ENCODE peak calls at places on chromosomes 6 and 20, in four cellular contexts. One of them, this sample, is unnamed. For H3K79me2, the result is how much of the 10 kb centered on the place peaks cover.

GRCh38 chr6:27019651-27020552 is 227.6 kb upstream of the PRSS16 start:
- DNase-seq in mesendoderm: peak
- DNase-seq in H1: peak
- DNase-seq in trophoblast cell: peak
- DNase-seq in this sample: peak

GRCh38 chr6:162750776-162751175 is 23.0 kb downstream of the PACRG start:
- DNase-seq in trophoblast cell: peak
- DNase-seq in H1: no peak
- DNase-seq in mesendoderm: peak
- DNase-seq in this sample: no peak

GRCh38 chr6:163529605-163530004 is 115.1 kb downstream of the QKI start:
- DNase-seq in mesendoderm: no peak
- DNase-seq in trophoblast cell: peak
- DNase-seq in H1: no peak
- DNase-seq in this sample: no peak

GRCh38 chr20:62697468-62697912 is 11.1 kb upstream of the NTSR1 start:
- DNase-seq in H1: no peak
- DNase-seq in trophoblast cell: no peak
- DNase-seq in mesendoderm: no peak
- DNase-seq in this sample: no peak

GRCh38 chr20:57181639-57182038 is 84.8 kb downstream of the BMP7 start:
- DNase-seq in trophoblast cell: no peak
- DNase-seq in mesendoderm: no peak
- DNase-seq in H1: no peak
- DNase-seq in this sample: no peak

GRCh38 chr20:22373164-22373895 is 211.0 kb downstream of the FOXA2 start:
- DNase-seq in trophoblast cell: no peak
- DNase-seq in mesendoderm: no peak
- DNase-seq in H1: no peak
- DNase-seq in this sample: no peak

GRCh38 chr20:24034820-24035219 is 46.2 kb upstream of the GGTLC1 start:
- DNase-seq in trophoblast cell: peak
- DNase-seq in mesendoderm: no peak
- DNase-seq in H1: no peak
- DNase-seq in this sample: no peak

GRCh38 chr6:131792091-131792496 is 15.7 kb upstream of the ENPP1 start:
- DNase-seq in mesendoderm: peak
- DNase-seq in H1: no peak
- DNase-seq in trophoblast cell: peak
- DNase-seq in this sample: peak

GRCh38 chr20:43287637-43288036 is 97.9 kb upstream of the PTPRT start:
- DNase-seq in trophoblast cell: no peak
- DNase-seq in mesendoderm: no peak
- DNase-seq in H1: no peak
- DNase-seq in this sample: no peak

GRCh38 chr6:13709698-13710551 is 1.7 kb downstream of the RANBP9 start:
- DNase-seq in H1: no peak
- DNase-seq in trophoblast cell: no peak
- DNase-seq in mesendoderm: peak
- DNase-seq in this sample: no peak

GRCh38 chr6:39755231-39755630 is 30.0 kb upstream of the KIF6 start:
- DNase-seq in mesendoderm: no peak
- DNase-seq in trophoblast cell: no peak
- DNase-seq in H1: no peak
- DNase-seq in this sample: no peak

GRCh38 chr20:42598586-42598985 is 591.1 kb downstream of the PTPRT start:
- DNase-seq in trophoblast cell: no peak
- DNase-seq in H1: no peak
- DNase-seq in mesendoderm: no peak
- DNase-seq in this sample: no peak

GRCh38 chr20:38842558-38842981 is 37.1 kb downstream of the PPP1R16B start:
- DNase-seq in trophoblast cell: no peak
- DNase-seq in H1: no peak
- DNase-seq in mesendoderm: no peak
- DNase-seq in this sample: no peak

GRCh38 chr6:34484899-34485298 is 19.0 kb downstream of the PACSIN1 start:
- DNase-seq in trophoblast cell: no peak
- DNase-seq in H1: no peak
- DNase-seq in mesendoderm: peak
- DNase-seq in this sample: no peak

GRCh38 chr6:150290429-150290828 is 78.4 kb upstream of the IYD start:
- DNase-seq in trophoblast cell: no peak
- DNase-seq in H1: no peak
- DNase-seq in mesendoderm: no peak
- DNase-seq in this sample: no peak

GRCh38 chr20:57596998-57597939 is 23.0 kb downstream of the ZBP1 start:
- DNase-seq in mesendoderm: peak
- DNase-seq in trophoblast cell: peak
- DNase-seq in H1: peak
- DNase-seq in this sample: peak

GRCh38 chr6:129863664-129864063 is 2.5 kb upstream of the TMEM244 start:
- DNase-seq in trophoblast cell: no peak
- DNase-seq in H1: no peak
- DNase-seq in mesendoderm: no peak
- DNase-seq in this sample: no peak

GRCh38 chr6:291697-292505 is at the start of gene DUSP22:
- DNase-seq in trophoblast cell: peak
- DNase-seq in H1: peak
- DNase-seq in mesendoderm: peak
- DNase-seq in this sample: peak

GRCh38 chr20:62577447-62577846 is 64.9 kb upstream of the SLCO4A1 start:
- DNase-seq in trophoblast cell: no peak
- DNase-seq in mesendoderm: no peak
- DNase-seq in H1: no peak
- DNase-seq in this sample: no peak

GRCh38 chr20:24656391-24656790 is 187.0 kb downstream of the SYNDIG1 start:
- DNase-seq in H1: no peak
- DNase-seq in mesendoderm: no peak
- DNase-seq in trophoblast cell: no peak
- DNase-seq in this sample: no peak

GRCh38 chr20:46752639-46753235 is 43.3 kb downstream of the SLC2A10 start:
- DNase-seq in H1: peak
- DNase-seq in trophoblast cell: peak
- DNase-seq in mesendoderm: peak
- DNase-seq in this sample: peak

GRCh38 chr6:137341721-137342195 is 122.6 kb upstream of the IFNGR1 start:
- DNase-seq in trophoblast cell: no peak
- DNase-seq in mesendoderm: peak
- DNase-seq in H1: no peak
- DNase-seq in this sample: peak

GRCh38 chr6:98839788-98840361 is 5.5 kb downstream of the POU3F2 start:
- DNase-seq in H1: no peak
- DNase-seq in trophoblast cell: no peak
- DNase-seq in mesendoderm: peak
- DNase-seq in this sample: no peak

GRCh38 chr6:104796031-104796785 is 63.5 kb downstream of the HACE1 start:
- DNase-seq in H1: no peak
- DNase-seq in mesendoderm: peak
- DNase-seq in trophoblast cell: no peak
- DNase-seq in this sample: no peak

GRCh38 chr6:118650500-118651281 is 700 bp downstream of the CEP85L start:
- DNase-seq in trophoblast cell: peak
- DNase-seq in H1: peak
- DNase-seq in mesendoderm: peak
- DNase-seq in this sample: peak

GRCh38 chr6:163813979-163814493 is 399.5 kb downstream of the QKI start:
- DNase-seq in mesendoderm: no peak
- DNase-seq in trophoblast cell: no peak
- DNase-seq in H1: no peak
- DNase-seq in this sample: no peak

GRCh38 chr6:1893470-1894130 is 283.9 kb downstream of the FOXC1 start:
- DNase-seq in mesendoderm: peak
- DNase-seq in trophoblast cell: no peak
- DNase-seq in H1: no peak
- DNase-seq in this sample: no peak

GRCh38 chr6:114941078-114941477 is 598.3 kb upstream of the HS3ST5 start:
- DNase-seq in H1: no peak
- DNase-seq in trophoblast cell: no peak
- DNase-seq in mesendoderm: peak
- DNase-seq in this sample: no peak

GRCh38 chr6:14017626-14018475 is 93.1 kb downstream of the RNF182 start:
- DNase-seq in trophoblast cell: no peak
- DNase-seq in mesendoderm: peak
- DNase-seq in H1: no peak
- DNase-seq in this sample: peak

GRCh38 chr6:106572436-106572835 is 56.9 kb downstream of the RTN4IP1 start:
- DNase-seq in mesendoderm: no peak
- DNase-seq in H1: no peak
- DNase-seq in trophoblast cell: peak
- DNase-seq in this sample: no peak

GRCh38 chr6:153947817-153948447 is 91.1 kb upstream of the OPRM1 start:
- DNase-seq in H1: peak
- DNase-seq in mesendoderm: peak
- DNase-seq in trophoblast cell: peak
- DNase-seq in this sample: peak

GRCh38 chr6:14732845-14733757 is 512.8 kb upstream of the JARID2 start:
- DNase-seq in trophoblast cell: peak
- DNase-seq in H1: no peak
- DNase-seq in mesendoderm: peak
- DNase-seq in this sample: peak

GRCh38 chr6:105432797-105433196 is 29.9 kb upstream of the PREP start:
- DNase-seq in H1: no peak
- DNase-seq in mesendoderm: peak
- DNase-seq in trophoblast cell: peak
- DNase-seq in this sample: no peak

GRCh38 chr6:112289039-112289566 is 34.7 kb upstream of the LAMA4 start:
- DNase-seq in H1: no peak
- DNase-seq in trophoblast cell: no peak
- DNase-seq in mesendoderm: peak
- DNase-seq in this sample: no peak

GRCh38 chr6:140083375-140083774 is 708.9 kb upstream of the CITED2 start:
- DNase-seq in trophoblast cell: peak
- DNase-seq in mesendoderm: no peak
- DNase-seq in H1: no peak
- DNase-seq in this sample: no peak

GRCh38 chr6:140078552-140079126 is 704.2 kb upstream of the CITED2 start:
- DNase-seq in H1: no peak
- DNase-seq in mesendoderm: no peak
- DNase-seq in trophoblast cell: peak
- DNase-seq in this sample: no peak

GRCh38 chr6:140077712-140078551 is 703.5 kb upstream of the CITED2 start:
- DNase-seq in trophoblast cell: no peak
- DNase-seq in mesendoderm: no peak
- DNase-seq in H1: no peak
- DNase-seq in this sample: no peak

GRCh38 chr6:140079328-140079727 is 704.9 kb upstream of the CITED2 start:
- DNase-seq in trophoblast cell: peak
- DNase-seq in mesendoderm: peak
- DNase-seq in H1: no peak
- DNase-seq in this sample: no peak

GRCh38 chr6:140082867-140083297 is 708.4 kb upstream of the CITED2 start:
- DNase-seq in mesendoderm: no peak
- DNase-seq in trophoblast cell: no peak
- DNase-seq in H1: no peak
- DNase-seq in this sample: no peak
- H2AK5ac ChIP-seq in mesendoderm: no peak
- H2AK5ac ChIP-seq in trophoblast cell: no peak
- H2AK5ac ChIP-seq in H1: no peak
- H2AK5ac ChIP-seq in this sample: no peak

GRCh38 chr6:42443312-42444075 is 8.2 kb downstream of the TRERF1 start:
- DNase-seq in trophoblast cell: no peak
- DNase-seq in mesendoderm: no peak
- DNase-seq in H1: no peak
- DNase-seq in this sample: no peak
- H3K79me2 ChIP-seq in trophoblast cell: under half
- H3K79me2 ChIP-seq in mesendoderm: under half
- H3K79me2 ChIP-seq in H1: half or more
- H3K79me2 ChIP-seq in this sample: under half

DNA sequence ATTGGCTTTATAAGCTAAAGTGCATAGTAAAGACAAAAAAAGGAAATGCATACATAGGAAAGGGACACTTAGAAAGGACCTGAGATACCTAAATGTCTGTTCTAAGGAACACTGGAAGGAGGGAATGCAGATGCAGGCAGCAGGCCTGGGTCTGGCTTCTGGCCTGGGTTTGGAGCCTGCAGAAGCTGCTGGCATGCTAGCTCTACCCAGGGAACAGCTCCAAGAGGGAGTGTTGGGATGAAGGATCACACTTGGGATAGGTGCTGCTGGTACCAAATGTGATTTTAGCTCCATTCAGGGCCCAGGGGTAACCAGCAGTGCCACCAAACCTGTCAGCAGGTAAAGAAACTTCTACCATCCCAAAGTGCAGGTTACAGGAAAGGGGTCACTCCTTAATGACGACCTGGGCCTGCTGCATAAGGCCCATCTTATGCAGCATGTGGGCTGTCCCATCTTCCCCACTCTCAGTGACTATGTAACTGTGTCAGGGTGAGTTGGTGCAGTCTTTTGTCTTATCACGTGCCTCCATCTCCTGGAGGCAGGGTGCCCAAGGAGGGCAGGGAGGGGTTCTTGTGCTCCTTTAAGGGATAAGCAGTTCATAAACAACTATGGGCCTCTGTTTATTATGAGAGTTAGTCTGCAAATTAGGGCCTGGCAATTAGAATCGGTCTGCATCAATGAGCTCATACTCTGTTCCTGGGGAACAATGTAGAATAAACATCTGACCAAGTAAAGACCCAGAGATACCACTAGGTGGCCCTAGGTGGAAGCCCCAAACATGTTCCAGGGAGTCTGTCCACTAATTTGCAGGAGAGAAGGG is 26.9 kb downstream of the DDX27 start:
- DNase-seq in trophoblast cell: peak
- DNase-seq in mesendoderm: peak
- DNase-seq in H1: no peak
- DNase-seq in this sample: peak
- H2AK5ac ChIP-seq in trophoblast cell: no peak
- H2AK5ac ChIP-seq in mesendoderm: no peak
- H2AK5ac ChIP-seq in H1: no peak
- H2AK5ac ChIP-seq in this sample: no peak

GRCh38 chr6:148347076-148348054 is 4.7 kb downstream of the SASH1 start:
- DNase-seq in H1: no peak
- DNase-seq in mesendoderm: peak
- DNase-seq in trophoblast cell: no peak
- DNase-seq in this sample: no peak

GRCh38 chr6:148348335-148348734 is 5.7 kb downstream of the SASH1 start:
- DNase-seq in H1: no peak
- DNase-seq in mesendoderm: peak
- DNase-seq in trophoblast cell: peak
- DNase-seq in this sample: peak

GRCh38 chr6:148351277-148351676 is 8.6 kb downstream of the SASH1 start:
- DNase-seq in mesendoderm: no peak
- DNase-seq in H1: no peak
- DNase-seq in trophoblast cell: no peak
- DNase-seq in this sample: no peak

GRCh38 chr6:148348778-148349177 is 6.1 kb downstream of the SASH1 start:
- DNase-seq in H1: no peak
- DNase-seq in mesendoderm: peak
- DNase-seq in trophoblast cell: peak
- DNase-seq in this sample: no peak

DNA sequence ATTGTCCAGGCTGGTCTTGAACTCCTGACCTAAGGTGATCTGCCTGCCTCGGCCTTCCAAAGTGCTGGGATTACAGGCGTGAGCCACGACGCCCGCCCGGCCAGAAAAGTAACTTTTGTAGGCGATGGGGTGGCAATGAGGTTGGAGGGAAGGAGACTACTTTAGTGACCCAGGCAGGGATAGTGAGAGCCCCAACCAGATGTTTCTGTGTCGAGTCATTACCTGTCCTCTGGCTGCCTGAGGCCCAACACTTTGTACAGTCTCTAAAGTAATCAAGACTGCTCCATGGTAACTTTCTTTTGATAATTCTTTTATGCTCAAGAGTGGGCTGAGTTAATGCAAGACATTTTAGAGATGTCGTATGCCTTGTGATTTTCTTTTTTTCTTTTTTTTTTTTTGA is 6.8 kb downstream of the SASH1 start:
- DNase-seq in mesendoderm: peak
- DNase-seq in trophoblast cell: peak
- DNase-seq in H1: no peak
- DNase-seq in this sample: no peak
- H3K79me2 ChIP-seq in mesendoderm: under half
- H3K79me2 ChIP-seq in trophoblast cell: under half
- H3K79me2 ChIP-seq in H1: under half
- H3K79me2 ChIP-seq in this sample: under half